ENCODE peak calls at places on chromosomes 13 and 19, in nine cellular contexts. V is GM12864, W is adrenal gland, B is omental fat pad, I is cardiac fibroblast, D is fibroblast of villous mesenchyme, F is thyroid gland, R is left ventricle myocardium inferior, Y is endodermal cell. Q is an unnamed sample.
A peak's percentile ranks its signal among the peaks of the same experiment; 100 is the strongest.

GRCh38 chr13:112908342-112908741 is 60.7 kb upstream of the MCF2L start:
- DNase-seq in R (no peak), D (no peak), W (no peak), Y (no peak), F (no peak), I (no peak), B (no peak), V (no peak), Q (no peak)

GRCh38 chr19:46533085-46534081 is 37.7 kb upstream of the PNMA8B start:
- DNase-seq in F (no peak), I (no peak), R (no peak), B (no peak), V (no peak), D (no peak), W (no peak), Y (no peak), Q (no peak)

GRCh38 chr13:114119196-114119595 is 13.2 kb downstream of the RASA3 start:
- DNase-seq in V (no peak), B (no peak), D (peak; percentile 94), Y (peak; percentile 93), I (peak; percentile 91), R (no peak), F (peak; percentile 38), W (no peak), Q (no peak)

GRCh38 chr19:16522559-16523377 is 19.5 kb downstream of the CHERP start:
- DNase-seq in D (no peak), V (no peak), Y (no peak), R (no peak), I (no peak), B (no peak), F (no peak), W (no peak), Q (no peak)

GRCh38 chr19:56839665-56840451 is 668 bp downstream of the PEG3 start:
- DNase-seq in F (peak; percentile 98), R (peak; percentile 93), Y (no peak), D (peak; percentile 83), I (no peak), V (no peak), B (peak; percentile 66), W (peak; percentile 98), Q (no peak)

GRCh38 chr13:42892760-42893159 is 99.3 kb downstream of the EPSTI1 start:
- DNase-seq in W (no peak), I (peak; percentile 89), B (no peak), D (peak; percentile 43), R (no peak), Y (no peak), F (no peak), V (no peak), Q (no peak)

GRCh38 chr13:99955747-99956472 is 15.7 kb downstream of the ZIC5 start:
- DNase-seq in W (no peak), D (no peak), Y (peak; percentile 78), V (no peak), B (no peak), F (no peak), I (peak; percentile 7), R (no peak), Q (no peak)

GRCh38 chr13:50208826-50209335 is 193.6 kb downstream of the KCNRG start:
- DNase-seq in V (no peak), W (peak; percentile 65), D (peak; percentile 87), R (peak; percentile 48), I (peak; percentile 91), B (no peak), Y (peak; percentile 86), F (peak; percentile 58), Q (peak; percentile 22)

GRCh38 chr13:21022694-21023325 is 38.6 kb downstream of the LATS2 start:
- DNase-seq in W (peak; percentile 21), I (no peak), D (no peak), R (no peak), F (no peak), V (no peak), Y (peak; percentile 55), B (no peak), Q (no peak)

GRCh38 chr19:52748336-52748950 is 13.6 kb upstream of the ZNF611 start:
- DNase-seq in W (no peak), F (no peak), V (no peak), B (no peak), I (peak; percentile 71), R (no peak), D (peak; percentile 69), Y (no peak), Q (no peak)

GRCh38 chr19:16112778-16113177 is 1.1 kb downstream of the RAB8A start:
- DNase-seq in D (no peak), F (no peak), R (no peak), V (no peak), Y (no peak), B (no peak), W (peak; percentile 37), I (no peak), Q (no peak)

GRCh38 chr19:12611361-12611699 is 610 bp downstream of the ZNF791 start:
- DNase-seq in R (peak; percentile 66), I (peak; percentile 69), V (no peak), F (peak; percentile 81), W (peak; percentile 78), B (peak; percentile 42), D (peak; percentile 81), Y (peak; percentile 86), Q (peak; percentile 39)

GRCh38 chr13:26534036-26534726 is 23.3 kb upstream of the WASF3 start:
- DNase-seq in D (no peak), V (no peak), W (no peak), B (no peak), R (no peak), Y (no peak), F (no peak), I (no peak), Q (no peak)

GRCh38 chr19:57905258-57905657 is 11.1 kb downstream of the ZNF417 start:
- DNase-seq in V (no peak), B (no peak), R (no peak), I (no peak), Y (no peak), F (no peak), W (no peak), D (no peak), Q (no peak)

GRCh38 chr19:33132425-33132824 is 511 bp downstream of the WDR88 start:
- DNase-seq in F (no peak), Y (peak; percentile 74), D (no peak), I (no peak), B (no peak), W (no peak), V (no peak), R (no peak), Q (no peak)

GRCh38 chr19:39308531-39309304 is 11.9 kb downstream of the LRFN1 start:
- DNase-seq in W (no peak), V (no peak), B (no peak), F (no peak), R (no peak), Y (peak; percentile 94), I (no peak), D (no peak), Q (no peak)

GRCh38 chr13:41459754-41460111 is 2.4 kb downstream of the RGCC start:
- DNase-seq in I (no peak), F (no peak), D (no peak), V (no peak), R (no peak), B (no peak), W (no peak), Y (no peak), Q (no peak)
- TF ChIP-seq CTCF in I (no peak), F (no peak), D (no peak), V (no peak), R (no peak), B (no peak), W (no peak), Y (no peak), Q (no peak)

GRCh38 chr19:7500811-7501450 is 12.1 kb upstream of the PEX11G start:
- DNase-seq in D (peak; percentile 27), V (no peak), W (peak; percentile 75), B (no peak), R (no peak), I (peak; percentile 51), Y (peak; percentile 93), F (no peak), Q (peak; percentile 69)

GRCh38 chr19:7494416-7495098 is 5.7 kb upstream of the PEX11G start:
- DNase-seq in D (peak; percentile 70), Y (no peak), V (no peak), F (no peak), W (peak; percentile 95), R (peak; percentile 48), B (no peak), I (peak; percentile 65), Q (peak; percentile 41)

GRCh38 chr19:7492142-7493055 is 3.6 kb upstream of the PEX11G start:
- DNase-seq in B (no peak), Y (no peak), F (no peak), W (no peak), V (no peak), I (peak; percentile 84), R (no peak), D (peak; percentile 78), Q (no peak)

GRCh38 chr19:7502552-7502951 is 13.4 kb upstream of the ZNF358 start:
- DNase-seq in R (no peak), Y (no peak), I (no peak), D (no peak), W (no peak), F (no peak), B (no peak), V (no peak), Q (no peak)

GRCh38 chr19:7497292-7497691 is 8.5 kb upstream of the PEX11G start:
- DNase-seq in D (no peak), F (no peak), Y (peak; percentile 75), I (no peak), W (no peak), V (no peak), B (no peak), R (no peak), Q (no peak)
- TF ChIP-seq CTCF in D (peak; percentile 63), F (peak; percentile 13), Y (peak; percentile 71), I (peak; percentile 46), W (no peak), V (peak; percentile 64), B (no peak), R (peak; percentile 39), Q (peak; percentile 55)

DNA sequence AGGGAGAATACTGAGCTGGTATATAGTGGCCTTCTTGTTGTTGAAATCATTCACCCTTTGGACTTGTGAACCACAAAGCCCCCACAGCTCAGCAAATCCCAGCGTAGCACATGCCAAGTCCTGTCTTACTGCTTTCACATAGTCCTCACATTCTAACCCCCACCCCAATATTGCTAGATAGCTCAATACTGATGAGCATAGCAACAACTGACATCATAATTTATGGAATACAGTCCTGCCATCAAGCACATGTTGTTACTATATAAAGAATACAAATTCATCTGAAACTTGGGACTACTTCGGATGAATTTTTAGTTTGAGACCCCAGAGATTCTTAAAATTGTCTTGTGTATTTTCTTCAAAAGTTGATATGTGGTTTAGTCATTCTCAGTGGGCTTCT is 15.5 kb downstream of the DACH1 start:
- DNase-seq in W (no peak), Y (no peak), V (no peak), D (no peak), I (no peak), R (no peak), F (no peak), B (no peak), Q (no peak)
- TF ChIP-seq CTCF in W (no peak), Y (no peak), V (no peak), D (no peak), I (no peak), R (no peak), F (no peak), B (no peak), Q (no peak)

DNA sequence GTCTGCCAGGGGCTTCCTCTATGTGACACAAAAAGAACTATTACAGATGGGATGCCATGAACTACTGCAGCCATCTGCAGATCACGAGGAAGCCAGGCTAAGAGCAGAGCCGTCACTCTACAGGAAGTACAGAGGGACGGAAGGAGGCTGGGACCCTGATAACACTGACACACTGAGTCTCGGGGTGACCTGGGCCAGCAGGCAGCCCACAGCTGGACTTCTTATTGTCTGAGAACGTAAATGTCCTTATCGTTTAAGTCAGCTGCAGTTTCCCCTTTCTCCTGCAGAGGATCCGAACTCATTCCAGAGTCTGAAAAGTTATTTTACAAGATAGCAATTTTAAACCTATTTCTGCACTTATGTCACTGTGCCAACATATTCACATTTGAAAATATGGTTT is 20.7 kb downstream of the PARP4 start:
- DNase-seq in R (no peak), I (no peak), V (no peak), Y (no peak), W (peak; percentile 20), B (no peak), F (no peak), D (no peak), Q (no peak)
- TF ChIP-seq CTCF in R (no peak), I (peak; percentile 27), V (peak; percentile 4), Y (peak; percentile 48), W (peak; percentile 4), B (no peak), F (no peak), D (peak; percentile 4), Q (peak; percentile 27)